ENCODE peak calls at places on chromosomes 13 and 19, in five cellular contexts. A is GM23248, S is PC-9, N is hepatocyte, W is SK-N-SH. R is an unnamed sample. For H3K9me3 and H3K9me2, the result is how much of the 10 kb centered on the place peaks cover.

GRCh38 chr13:21668665-21669599 is 1.9 kb upstream of the FGF9 start:
- DNase-seq in S (no peak), A (peak), N (peak), W (peak), R (no peak)

GRCh38 chr19:1466461-1467227 is 12.4 kb downstream of the C19orf25 start:
- DNase-seq in A (peak), W (no peak), S (no peak), N (no peak), R (no peak)

GRCh38 chr19:50333737-50334617 is 4.8 kb upstream of the KCNC3 start:
- DNase-seq in N (peak), W (peak), S (peak), A (peak), R (peak)

GRCh38 chr13:90510319-90510718 is 837.2 kb upstream of the MIR17HG start:
- DNase-seq in N (no peak), W (no peak), S (no peak), A (no peak), R (peak)

GRCh38 chr19:45641274-45642105 is 2.3 kb upstream of the EML2 start:
- DNase-seq in A (peak), N (peak), W (no peak), S (peak), R (peak)

GRCh38 chr13:21328201-21328600 is 130.9 kb downstream of the ZDHHC20 start:
- DNase-seq in S (no peak), W (no peak), N (no peak), A (no peak), R (no peak)

GRCh38 chr19:55539082-55539715 is 2.3 kb upstream of the SBK2 start:
- DNase-seq in N (no peak), S (no peak), W (no peak), A (no peak), R (no peak)

GRCh38 chr13:46149272-46150133 is 32.5 kb downstream of the LCP1 start:
- DNase-seq in A (peak), W (no peak), N (no peak), S (no peak), R (peak)

GRCh38 chr19:3358392-3358918 is 7.9 kb upstream of the NFIC start:
- DNase-seq in S (no peak), A (no peak), N (no peak), W (peak), R (no peak)

GRCh38 chr19:29680447-29680846 is 15.2 kb downstream of the PLEKHF1 start:
- DNase-seq in S (no peak), N (no peak), W (no peak), A (no peak), R (no peak)

GRCh38 chr19:53962887-53963435 is at the start of gene CACNG8:
- DNase-seq in A (no peak), W (peak), S (no peak), N (no peak), R (no peak)

GRCh38 chr13:32150239-32150638 is 118.7 kb downstream of the FRY start:
- DNase-seq in S (no peak), A (peak), W (no peak), N (no peak), R (no peak)

GRCh38 chr19:45499196-45500180 is 1.2 kb downstream of the PPM1N start:
- DNase-seq in N (peak), A (peak), W (peak), S (no peak), R (peak)

GRCh38 chr19:1744822-1745563 is 8.3 kb upstream of the ONECUT3 start:
- DNase-seq in N (no peak), W (no peak), S (no peak), A (no peak), R (no peak)

GRCh38 chr13:61727714-61728275 is 312.1 kb upstream of the PCDH20 start:
- DNase-seq in N (no peak), W (no peak), S (no peak), A (no peak), R (peak)

GRCh38 chr19:29329460-29330134 is 116.6 kb upstream of the UQCRFS1 start:
- DNase-seq in W (no peak), N (peak), S (peak), A (peak), R (peak)

GRCh38 chr19:35712529-35712909 is 5.3 kb upstream of the KMT2B start:
- DNase-seq in N (no peak), S (no peak), A (no peak), W (no peak), R (no peak)

GRCh38 chr13:59398127-59398526 is 765.6 kb downstream of the DIAPH3 start:
- DNase-seq in A (no peak), W (peak), N (no peak), S (no peak), R (no peak)

GRCh38 chr13:91986771-91987515 is 588.5 kb downstream of the GPC5 start:
- DNase-seq in W (no peak), S (no peak), N (no peak), A (no peak), R (no peak)

GRCh38 chr19:355134-355533 is 10.5 kb upstream of the MIER2 start:
- DNase-seq in W (no peak), N (no peak), S (peak), A (peak), R (peak)

GRCh38 chr19:41758846-41759245 is 3.5 kb downstream of the CEACAM6 start:
- DNase-seq in S (peak), N (no peak), A (no peak), W (no peak), R (peak)

GRCh38 chr19:1503089-1503924 is 9.5 kb downstream of the ADAMTSL5 start:
- DNase-seq in W (peak), S (peak), N (peak), A (peak), R (peak)

GRCh38 chr13:80214521-80214941 is 126.4 kb downstream of the SPRY2 start:
- DNase-seq in A (no peak), N (peak), S (no peak), W (peak), R (no peak)

GRCh38 chr19:4717191-4717965 is 6.3 kb downstream of the DPP9 start:
- DNase-seq in W (peak), A (no peak), S (peak), N (peak), R (peak)

GRCh38 chr13:110921209-110921608 is 6.3 kb upstream of the ANKRD10 start:
- DNase-seq in W (no peak), N (no peak), S (no peak), A (no peak), R (no peak)

GRCh38 chr13:91313103-91313502 is 34.4 kb upstream of the MIR17HG start:
- DNase-seq in A (peak), W (peak), S (no peak), N (peak), R (peak)

GRCh38 chr13:33353210-33353609 is 67.7 kb upstream of the STARD13 start:
- DNase-seq in N (no peak), W (no peak), A (no peak), S (no peak), R (no peak)

GRCh38 chr19:16531380-16531669 is 10.9 kb downstream of the CHERP start:
- DNase-seq in N (no peak), W (no peak), S (no peak), A (no peak), R (no peak)

GRCh38 chr13:107450426-107450825 is 764.9 kb downstream of the LIG4 start:
- DNase-seq in A (peak), W (no peak), N (no peak), S (no peak), R (no peak)

GRCh38 chr13:93775507-93776108 is 549.0 kb downstream of the GPC6 start:
- DNase-seq in S (no peak), N (no peak), W (no peak), A (peak), R (peak)

GRCh38 chr13:30307194-30307965 is at the start of gene KATNAL1:
- DNase-seq in W (peak), S (peak), A (peak), N (peak), R (peak)

GRCh38 chr19:4709440-4710280 is 14.0 kb downstream of the DPP9 start:
- DNase-seq in W (no peak), A (no peak), N (no peak), S (no peak), R (no peak)

GRCh38 chr19:56537442-56537841 is 1.3 kb upstream of the ZFP28 start:
- DNase-seq in A (no peak), N (no peak), W (no peak), S (no peak), R (no peak)

GRCh38 chr19:36136975-36137686 is 2.7 kb upstream of the CAPNS1 start:
- DNase-seq in W (no peak), N (no peak), S (peak), A (peak), R (peak)

GRCh38 chr19:48858984-48859710 is 9.3 kb downstream of the PLEKHA4 start:
- DNase-seq in S (no peak), N (no peak), W (no peak), A (peak), R (no peak)

GRCh38 chr19:3443840-3444694 is 36.3 kb downstream of the SMIM24 start:
- DNase-seq in S (no peak), W (peak), A (peak), N (peak), R (no peak)

GRCh38 chr13:109369357-109370052 is 416.9 kb downstream of the IRS2 start:
- DNase-seq in A (no peak), W (peak), S (no peak), N (no peak), R (no peak)

GRCh38 chr13:91184244-91184926 is 163.1 kb upstream of the MIR17HG start:
- DNase-seq in W (no peak), S (no peak), N (no peak), A (peak), R (peak)

GRCh38 chr19:13744179-13744578 is 20.1 kb upstream of the MRI1 start:
- DNase-seq in W (no peak), S (no peak), N (no peak), A (no peak), R (no peak)

GRCh38 chr19:19256072-19256969 is 16.8 kb downstream of the TM6SF2 start:
- DNase-seq in A (no peak), S (peak), N (no peak), W (peak), R (no peak)

GRCh38 chr13:76307157-76307556 is 579.0 kb downstream of the KCTD12 start:
- DNase-seq in S (no peak), A (no peak), N (peak), W (no peak), R (no peak)
- H3K9me3 ChIP-seq in S (under half), A (under half), N (under half), W (under half), R (under half)

GRCh38 chr19:31445406-31445805 is 96.2 kb upstream of the TSHZ3 start:
- DNase-seq in N (no peak), S (no peak), W (no peak), A (no peak), R (no peak)
- H2AFZ ChIP-seq in N (no peak), S (no peak), W (no peak), A (no peak), R (no peak)

GRCh38 chr13:49538404-49538803 is 42.7 kb downstream of the PHF11 start:
- DNase-seq in S (no peak), N (no peak), A (no peak), W (no peak), R (no peak)
- H3K9me2 ChIP-seq in S (under half), N (under half), A (under half), W (under half), R (under half)

GRCh38 chr19:23908165-23908564 is 6.5 kb upstream of the ZNF726 start:
- DNase-seq in W (no peak), A (no peak), S (no peak), N (no peak), R (no peak)

GRCh38 chr19:23909222-23909621 is 5.5 kb upstream of the ZNF726 start:
- DNase-seq in W (no peak), S (no peak), A (no peak), N (no peak), R (no peak)

GRCh38 chr19:23905771-23906170 is 8.9 kb upstream of the ZNF726 start:
- DNase-seq in N (no peak), A (no peak), S (no peak), W (no peak), R (no peak)

GRCh38 chr19:23904406-23904805 is 10.3 kb upstream of the ZNF726 start:
- DNase-seq in N (no peak), A (no peak), S (no peak), W (no peak), R (no peak)

DNA sequence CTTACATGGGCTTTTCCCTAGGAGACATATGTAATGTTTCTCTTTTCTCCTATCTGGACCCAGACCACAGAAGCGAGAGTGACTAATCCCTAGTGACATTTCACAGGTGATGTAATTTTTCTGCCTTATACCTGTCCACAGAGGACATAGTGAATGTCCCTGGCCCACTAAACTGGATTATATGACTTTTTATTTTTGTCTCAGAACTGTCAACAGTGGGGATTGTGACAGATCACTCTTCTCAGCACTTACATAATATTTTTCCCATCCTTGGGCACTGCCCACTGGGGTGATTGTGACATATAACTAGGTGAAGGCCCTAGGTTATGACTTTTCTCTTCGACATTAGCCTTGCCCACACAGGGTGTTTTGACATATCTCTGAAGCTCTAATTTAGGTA is 7.9 kb upstream of the ZNF726 start:
- DNase-seq in S (no peak), N (no peak), W (no peak), A (no peak), R (no peak)
- H3K9me3 ChIP-seq in S (under half), N (under half), W (under half), A (under half), R (under half)